ENCODE peak calls at places on chromosomes 13 and 19, in five cellular contexts. I, Q, E, B and V are unnamed samples.

GRCh38 chr19:32876919-32877285 is 7.3 kb upstream of the SLC7A9 start:
- DNase-seq in I (no peak), Q (no peak), E (no peak), B (no peak), V (no peak)

GRCh38 chr19:58317481-58318072 is 9.2 kb upstream of the ZSCAN22 start:
- DNase-seq in I (peak), Q (peak), E (no peak), B (no peak), V (no peak)

GRCh38 chr19:6733338-6734095 is 3.9 kb downstream of the GPR108 start:
- DNase-seq in I (no peak), Q (peak), E (no peak), B (no peak), V (no peak)

GRCh38 chr13:22126433-22127021 is 455.7 kb downstream of the FGF9 start:
- DNase-seq in I (peak), Q (no peak), E (no peak), B (no peak), V (no peak)

GRCh38 chr13:40589285-40590109 is 76.9 kb downstream of the FOXO1 start:
- DNase-seq in I (peak), Q (no peak), E (peak), B (no peak), V (peak)

GRCh38 chr13:48426052-48426451 is 13.1 kb upstream of the LPAR6 start:
- DNase-seq in I (no peak), Q (no peak), E (no peak), B (no peak), V (no peak)

GRCh38 chr13:43074824-43075510 is 51.6 kb downstream of the DNAJC15 start:
- DNase-seq in I (no peak), Q (no peak), E (no peak), B (no peak), V (no peak)

GRCh38 chr13:24348797-24349515 is 39.6 kb downstream of the C1QTNF9 start:
- DNase-seq in I (no peak), Q (no peak), E (no peak), B (peak), V (no peak)

GRCh38 chr19:10228925-10229324 is 2.2 kb downstream of the S1PR2 start:
- DNase-seq in I (peak), Q (peak), E (peak), B (peak), V (no peak)

GRCh38 chr19:46299695-46300094 is 2.9 kb downstream of the HIF3A start:
- DNase-seq in I (no peak), Q (no peak), E (no peak), B (no peak), V (no peak)

GRCh38 chr19:49017666-49018351 is 918 bp upstream of the LHB start:
- DNase-seq in I (peak), Q (peak), E (no peak), B (peak), V (peak)

GRCh38 chr13:113053376-113053775 is 52.2 kb upstream of the F7 start:
- DNase-seq in I (no peak), Q (no peak), E (no peak), B (no peak), V (no peak)

GRCh38 chr13:100602472-100603142 is 14.0 kb upstream of the GGACT start:
- DNase-seq in I (no peak), Q (no peak), E (no peak), B (no peak), V (no peak)